ENCODE peak calls at places on chromosomes 13 and 19, in four cellular contexts. S, Y, I and G are unnamed samples.

GRCh38 chr19:20969498-20969897 is 46.4 kb downstream of the ZNF85 start:
- DNase-seq in S (no peak), Y (no peak), I (no peak), G (no peak)

GRCh38 chr13:110409581-110409992 is 102.5 kb downstream of the COL4A2 start:
- DNase-seq in S (no peak), Y (peak; percentile 80), I (peak; percentile 67), G (peak; percentile 90)

GRCh38 chr19:30090963-30091362 is 148.9 kb downstream of the URI1 start:
- DNase-seq in S (no peak), Y (no peak), I (no peak), G (no peak)

GRCh38 chr13:113105032-113105993 is at the start of gene F7:
- DNase-seq in S (no peak), Y (no peak), I (no peak), G (peak; percentile 5)

GRCh38 chr19:44580366-44580895 is 32.9 kb upstream of the IGSF23 start:
- DNase-seq in S (no peak), Y (no peak), I (no peak), G (no peak)

GRCh38 chr13:108154421-108154858 is 60.9 kb downstream of the LIG4 start:
- DNase-seq in S (no peak), Y (peak; percentile 36), I (no peak), G (no peak)

GRCh38 chr13:113155982-113156655 is 2.3 kb upstream of the PROZ start:
- DNase-seq in S (no peak), Y (no peak), I (no peak), G (no peak)

GRCh38 chr13:111958612-111959395 is 108.1 kb upstream of the SOX1 start:
- DNase-seq in S (no peak), Y (no peak), I (no peak), G (no peak)

GRCh38 chr19:28655054-28655453 is 557.9 kb downstream of the UQCRFS1 start:
- DNase-seq in S (no peak), Y (no peak), I (no peak), G (no peak)

GRCh38 chr13:110555601-110556223 is 5.8 kb downstream of the RAB20 start:
- DNase-seq in S (no peak), Y (no peak), I (no peak), G (no peak)

GRCh38 chr19:3175761-3176714 is 2.5 kb upstream of the S1PR4 start:
- DNase-seq in S (no peak), Y (peak; percentile 64), I (no peak), G (peak; percentile 83)

GRCh38 chr13:113813749-113814434 is 50.0 kb downstream of the GAS6 start:
- DNase-seq in S (peak; percentile 27), Y (peak; percentile 34), I (no peak), G (no peak)

GRCh38 chr13:25371608-25372274 is at the start of gene ATP8A2:
- DNase-seq in S (no peak), Y (no peak), I (no peak), G (no peak)

GRCh38 chr19:8311461-8312260 is 3.5 kb upstream of the CD320 start:
- DNase-seq in S (peak; percentile 40), Y (no peak), I (no peak), G (no peak)

GRCh38 chr13:97194473-97194872 is 27.7 kb upstream of the MBNL2 start:
- DNase-seq in S (no peak), Y (peak; percentile 74), I (no peak), G (peak; percentile 58)

GRCh38 chr19:45713141-45713540 is 17.6 kb downstream of the FBXO46 start:
- DNase-seq in S (no peak), Y (no peak), I (no peak), G (no peak)

GRCh38 chr19:22609630-22610029 is 24.5 kb upstream of the ZNF492 start:
- DNase-seq in S (no peak), Y (no peak), I (peak; percentile 8), G (no peak)

GRCh38 chr13:80168089-80168850 is 172.7 kb downstream of the SPRY2 start:
- DNase-seq in S (no peak), Y (peak; percentile 11), I (no peak), G (peak; percentile 66)

GRCh38 chr19:2308114-2308556 is at the start of gene LINGO3:
- DNase-seq in S (no peak), Y (no peak), I (no peak), G (no peak)

GRCh38 chr13:94764576-94765321 is 52.4 kb upstream of the SOX21 start:
- DNase-seq in S (no peak), Y (no peak), I (no peak), G (no peak)

GRCh38 chr19:35978271-35978670 is 16.7 kb upstream of the SDHAF1 start:
- DNase-seq in S (no peak), Y (no peak), I (no peak), G (no peak)

GRCh38 chr19:17333611-17334413 is 843 bp downstream of the ANO8 start:
- DNase-seq in S (no peak), Y (peak; percentile 84), I (no peak), G (peak; percentile 68)

GRCh38 chr13:102530751-102531150 is 66.0 kb upstream of the TPP2 start:
- DNase-seq in S (no peak), Y (no peak), I (no peak), G (no peak)

GRCh38 chr13:95585867-95586266 is 33.3 kb downstream of the CLDN10 start:
- DNase-seq in S (no peak), Y (no peak), I (no peak), G (no peak)

GRCh38 chr19:22619371-22619770 is 14.8 kb upstream of the ZNF492 start:
- DNase-seq in S (no peak), Y (no peak), I (no peak), G (no peak)

GRCh38 chr19:46000497-46001246 is 5.4 kb downstream of the CCDC61 start:
- DNase-seq in S (peak; percentile 41), Y (peak; percentile 35), I (no peak), G (no peak)

GRCh38 chr19:13010038-13010991 is 15.0 kb downstream of the NFIX start:
- DNase-seq in S (peak; percentile 71), Y (no peak), I (peak; percentile 83), G (no peak)

GRCh38 chr13:76993473-76993872 is 1.6 kb downstream of the CLN5 start:
- DNase-seq in S (no peak), Y (no peak), I (no peak), G (no peak)

GRCh38 chr19:48271531-48272151 is 1.8 kb downstream of the ZNF114 start:
- DNase-seq in S (peak; percentile 29), Y (peak; percentile 45), I (peak; percentile 31), G (peak; percentile 67)

GRCh38 chr19:36973844-36974195 is 57.7 kb downstream of the ZNF568 start:
- DNase-seq in S (no peak), Y (no peak), I (no peak), G (no peak)

GRCh38 chr19:964761-965694 is 19.1 kb upstream of the WDR18 start:
- DNase-seq in S (no peak), Y (peak; percentile 45), I (no peak), G (no peak)

GRCh38 chr19:345320-345879 is 804 bp upstream of the MIER2 start:
- DNase-seq in S (no peak), Y (no peak), I (no peak), G (peak; percentile 20)

GRCh38 chr19:45955905-45956608 is 17.6 kb downstream of the NOVA2 start:
- DNase-seq in S (peak; percentile 41), Y (no peak), I (peak; percentile 56), G (no peak)

GRCh38 chr13:19959141-19959830 is 759 bp downstream of the ZMYM2 start:
- DNase-seq in S (peak; percentile 62), Y (peak; percentile 51), I (peak; percentile 46), G (peak; percentile 57)
- TF ChIP-seq CTCF in S (no peak), Y (peak; percentile 33), I (peak; percentile 17), G (no peak)

DNA sequence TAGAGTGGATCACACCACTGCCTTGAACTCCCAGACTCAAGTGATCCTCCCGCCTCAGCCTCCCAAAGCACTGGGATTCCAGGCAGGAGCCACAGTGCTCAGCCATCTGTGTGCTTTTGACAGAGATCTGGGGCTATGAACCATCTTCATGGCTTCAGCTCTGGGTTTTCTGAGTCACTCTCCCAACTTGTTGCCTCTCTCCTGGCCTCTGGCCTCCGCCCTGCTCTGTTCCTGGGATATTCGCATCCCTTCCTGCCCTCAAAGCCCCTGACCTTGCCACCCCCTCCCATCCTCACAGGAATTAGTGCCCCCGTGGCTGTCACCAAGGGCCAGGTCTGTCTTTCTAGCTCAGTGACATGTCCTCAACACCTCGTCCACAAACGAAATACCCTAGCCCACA is 5.7 kb upstream of the GMIP start:
- DNase-seq in S (no peak), Y (no peak), I (no peak), G (no peak)
- H3K4me3 ChIP-seq in S (no peak overlapping the region), Y (no peak overlapping the region), I (no peak overlapping the region), G (no peak overlapping the region)

DNA sequence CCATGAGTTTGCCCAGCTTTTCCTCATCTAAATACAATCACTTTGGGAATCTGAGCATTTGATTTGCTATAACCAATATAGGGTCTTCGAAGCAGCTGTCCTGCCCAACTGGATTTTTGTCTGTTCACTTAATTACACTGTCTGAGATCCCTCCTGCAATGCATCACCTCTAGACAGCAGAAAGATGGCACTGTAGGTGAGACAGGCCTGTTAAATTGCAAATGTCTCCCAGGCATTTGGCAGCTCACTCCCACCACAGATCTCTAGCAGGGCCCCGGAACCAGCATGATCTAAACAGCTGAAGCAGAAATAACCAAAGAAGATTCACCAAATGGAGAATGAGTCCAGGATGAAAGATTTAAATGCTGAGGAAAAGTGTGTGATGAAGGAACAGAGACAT is 41.9 kb upstream of the SERPINE3 start:
- DNase-seq in S (no peak), Y (no peak), I (no peak), G (no peak)
- TF ChIP-seq CTCF in S (no peak), Y (peak; percentile 13), I (no peak), G (no peak)

GRCh38 chr19:10874019-10874418 is 2.7 kb downstream of the CARM1 start:
- DNase-seq in S (no peak), Y (no peak), I (no peak), G (no peak)
- H3K4me3 ChIP-seq in S (no peak overlapping the region), Y (no peak overlapping the region), I (no peak overlapping the region), G (no peak overlapping the region)

GRCh38 chr19:15971217-15971616 is 22.4 kb downstream of the OR10H4 start:
- DNase-seq in S (no peak), Y (no peak), I (no peak), G (no peak)
- TF ChIP-seq CTCF in S (no peak), Y (no peak), I (no peak), G (no peak)

GRCh38 chr19:55406091-55406868 is 1.3 kb downstream of the UBE2S start:
- DNase-seq in S (no peak), Y (no peak), I (no peak), G (no peak)

GRCh38 chr19:55407625-55408319 is at the start of gene UBE2S:
- DNase-seq in S (peak; percentile 99), Y (peak; percentile 100), I (peak; percentile 98), G (peak; percentile 99)

GRCh38 chr19:55406869-55407624 is 541 bp downstream of the UBE2S start:
- DNase-seq in S (peak; percentile 40), Y (peak; percentile 48), I (no peak), G (peak; percentile 39)

GRCh38 chr19:55408320-55408836 is 790 bp upstream of the UBE2S start:
- DNase-seq in S (no peak), Y (no peak), I (no peak), G (no peak)

GRCh38 chr19:55405638-55406037 is 1.9 kb downstream of the UBE2S start:
- DNase-seq in S (no peak), Y (no peak), I (no peak), G (no peak)
- H3K4me3 ChIP-seq in S (no peak overlapping the region), Y (no peak overlapping the region), I (no peak overlapping the region), G (peak overlapping the region; percentile 82)

DNA sequence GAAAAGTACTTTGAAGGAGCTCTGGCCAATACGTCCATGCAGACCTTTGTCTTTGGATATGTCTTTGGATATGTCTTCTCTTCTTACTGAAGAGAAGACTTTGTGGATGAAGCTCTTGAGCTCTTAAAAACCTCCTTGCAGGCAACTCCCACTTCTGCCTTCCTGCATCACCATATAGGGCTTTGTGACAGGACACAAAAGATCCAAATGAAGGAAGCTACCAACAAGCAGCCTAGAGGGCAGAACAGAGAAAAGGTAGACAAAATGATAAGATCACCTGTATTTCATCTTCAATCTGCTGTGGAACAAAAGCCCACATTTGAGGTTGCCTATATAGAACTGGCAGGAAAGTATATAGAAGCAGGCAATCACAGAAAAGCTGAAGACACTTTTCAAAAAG is 42.6 kb downstream of the N4BP2L1 start:
- DNase-seq in S (no peak), Y (no peak), I (no peak), G (no peak)
- TF ChIP-seq CTCF in S (no peak), Y (no peak), I (no peak), G (no peak)